ENCODE peak calls at places on chromosome 2, in eight cellular contexts. E is AG04450, M is NCI-H1105, Y is SHP77, B is omental fat pad, X is posterior vena cava, J is sciatic nerve, G is midbrain. U is an unnamed sample.

GRCh38 chr2:205719864-205720263 is 37.6 kb downstream of the NRP2 start:
- DNase-seq in J (no peak), G (no peak), Y (no peak), B (no peak), E (no peak), X (no peak), M (no peak), U (no peak)

GRCh38 chr2:143940720-143941119 is 579.2 kb downstream of the ZEB2 start:
- DNase-seq in Y (no peak), E (no peak), J (no peak), X (no peak), B (no peak), M (no peak), G (no peak), U (no peak)

GRCh38 chr2:146324954-146325353 is 1519.9 kb upstream of the ACVR2A start:
- DNase-seq in E (peak), G (no peak), J (no peak), X (no peak), M (no peak), B (no peak), Y (no peak), U (no peak)

GRCh38 chr2:10688921-10689807 is 611 bp downstream of the NOL10 start:
- DNase-seq in J (peak), G (no peak), X (no peak), E (no peak), B (no peak), M (no peak), Y (no peak), U (no peak)

GRCh38 chr2:28624798-28625701 is 126.6 kb upstream of the PPP1CB start:
- DNase-seq in X (peak), E (no peak), J (peak), M (no peak), Y (no peak), B (no peak), G (peak), U (peak)

GRCh38 chr2:100064592-100065006 is 77.8 kb downstream of the AFF3 start:
- DNase-seq in M (no peak), G (no peak), X (no peak), E (no peak), J (no peak), Y (no peak), B (no peak), U (no peak)

GRCh38 chr2:20642026-20642971 is 8.6 kb downstream of the HS1BP3 start:
- DNase-seq in E (no peak), B (no peak), X (peak), G (peak), M (peak), J (peak), Y (peak), U (peak)

GRCh38 chr2:55147531-55147930 is 84.6 kb downstream of the CLHC1 start:
- DNase-seq in X (no peak), G (no peak), Y (no peak), J (no peak), E (no peak), B (no peak), M (no peak), U (no peak)

GRCh38 chr2:18722101-18722500 is 132.7 kb upstream of the NT5C1B start:
- DNase-seq in J (no peak), M (no peak), B (no peak), G (no peak), Y (no peak), E (no peak), X (no peak), U (no peak)

GRCh38 chr2:227447606-227448005 is 24.4 kb upstream of the AGFG1 start:
- DNase-seq in G (no peak), Y (no peak), X (no peak), E (peak), J (no peak), M (no peak), B (no peak), U (no peak)

GRCh38 chr2:187500585-187501359 is 52.7 kb upstream of the CALCRL start:
- DNase-seq in M (peak), G (no peak), J (no peak), E (peak), Y (peak), X (no peak), B (no peak), U (no peak)

GRCh38 chr2:230589497-230590015 is 123.1 kb upstream of the CAB39 start:
- DNase-seq in J (no peak), X (no peak), B (no peak), M (no peak), G (no peak), Y (no peak), E (no peak), U (no peak)

GRCh38 chr2:197369228-197369945 is 58.8 kb upstream of the ANKRD44 start:
- DNase-seq in E (no peak), J (no peak), B (no peak), G (no peak), X (no peak), Y (no peak), M (no peak), U (no peak)

GRCh38 chr2:132670961-132671781 is 1.2 kb upstream of the LYPD1 start:
- DNase-seq in X (no peak), B (no peak), J (no peak), M (no peak), E (peak), Y (no peak), G (peak), U (no peak)

GRCh38 chr2:42877532-42877931 is 85.1 kb upstream of the HAAO start:
- DNase-seq in X (no peak), E (no peak), G (no peak), M (no peak), J (no peak), B (no peak), Y (no peak), U (no peak)

GRCh38 chr2:172938713-172939375 is 136.8 kb upstream of the MAP3K20 start:
- DNase-seq in B (no peak), E (no peak), X (no peak), G (no peak), J (no peak), M (no peak), Y (no peak), U (no peak)

GRCh38 chr2:182359027-182360011 is 67.5 kb downstream of the PDE1A start:
- DNase-seq in G (no peak), E (no peak), B (no peak), Y (no peak), J (no peak), M (no peak), X (no peak), U (no peak)

GRCh38 chr2:163453920-163454319 is 281.9 kb downstream of the FIGN start:
- DNase-seq in E (no peak), G (no peak), M (no peak), B (no peak), Y (no peak), J (no peak), X (no peak), U (no peak)

GRCh38 chr2:239716009-239716408 is 309.1 kb downstream of the NDUFA10 start:
- DNase-seq in M (no peak), E (no peak), X (no peak), G (no peak), B (no peak), J (no peak), Y (no peak), U (no peak)

GRCh38 chr2:226797989-226798421 is 1.6 kb downstream of the IRS1 start:
- DNase-seq in M (no peak), G (no peak), X (no peak), Y (no peak), E (no peak), J (peak), B (no peak), U (no peak)

GRCh38 chr2:129133692-129134641 is 815.3 kb upstream of the HS6ST1 start:
- DNase-seq in E (no peak), X (no peak), M (no peak), B (no peak), J (no peak), G (no peak), Y (no peak), U (no peak)

U was measured in breast epithelium.